ENCODE peak calls at places on chromosomes 4 and X, in seven cellular contexts. One of them, this sample, is unnamed.

GRCh38 chr4:180655886-180656285 is 1587.3 kb upstream of the TENM3 start:
- DNase-seq in activated T-helper 1 cell treated with anti-CD3 and anti-CD28 coated beads, Interleukin-2, amount 50 U/mL, for 16 hours: no peak
- DNase-seq in stimulated activated CD8-positive, alpha-beta memory T cell treated with anti-CD3 and anti-CD28 coated beads, Interleukin-15, amount 100 ng/mL, for 1 hour: no peak
- DNase-seq in BJ: no peak
- DNase-seq in progenitor cell of endocrine pancreas: no peak
- DNase-seq in LoVo: no peak
- DNase-seq in NCI-H146: no peak
- DNase-seq in this sample: no peak

GRCh38 chr4:145731026-145731425 is 51.1 kb downstream of the C4orf51 start:
- DNase-seq in LoVo: peak
- DNase-seq in NCI-H146: peak
- DNase-seq in stimulated activated CD8-positive, alpha-beta memory T cell treated with anti-CD3 and anti-CD28 coated beads, Interleukin-15, amount 100 ng/mL, for 1 hour: no peak
- DNase-seq in activated T-helper 1 cell treated with anti-CD3 and anti-CD28 coated beads, Interleukin-2, amount 50 U/mL, for 16 hours: no peak
- DNase-seq in BJ: no peak
- DNase-seq in progenitor cell of endocrine pancreas: no peak
- DNase-seq in this sample: no peak

GRCh38 chrX:137747231-137747630 is 181.3 kb downstream of the ZIC3 start:
- DNase-seq in LoVo: no peak
- DNase-seq in stimulated activated CD8-positive, alpha-beta memory T cell treated with anti-CD3 and anti-CD28 coated beads, Interleukin-15, amount 100 ng/mL, for 1 hour: no peak
- DNase-seq in progenitor cell of endocrine pancreas: no peak
- DNase-seq in activated T-helper 1 cell treated with anti-CD3 and anti-CD28 coated beads, Interleukin-2, amount 50 U/mL, for 16 hours: no peak
- DNase-seq in NCI-H146: peak
- DNase-seq in BJ: no peak
- DNase-seq in this sample: no peak

GRCh38 chr4:112287258-112287873 is 1.7 kb upstream of the TIFA start:
- DNase-seq in activated T-helper 1 cell treated with anti-CD3 and anti-CD28 coated beads, Interleukin-2, amount 50 U/mL, for 16 hours: no peak
- DNase-seq in BJ: no peak
- DNase-seq in LoVo: no peak
- DNase-seq in stimulated activated CD8-positive, alpha-beta memory T cell treated with anti-CD3 and anti-CD28 coated beads, Interleukin-15, amount 100 ng/mL, for 1 hour: no peak
- DNase-seq in progenitor cell of endocrine pancreas: no peak
- DNase-seq in NCI-H146: no peak
- DNase-seq in this sample: no peak

GRCh38 chr4:72569719-72570235 is 756 bp upstream of the ADAMTS3 start:
- DNase-seq in BJ: no peak
- DNase-seq in NCI-H146: no peak
- DNase-seq in progenitor cell of endocrine pancreas: no peak
- DNase-seq in stimulated activated CD8-positive, alpha-beta memory T cell treated with anti-CD3 and anti-CD28 coated beads, Interleukin-15, amount 100 ng/mL, for 1 hour: no peak
- DNase-seq in activated T-helper 1 cell treated with anti-CD3 and anti-CD28 coated beads, Interleukin-2, amount 50 U/mL, for 16 hours: no peak
- DNase-seq in LoVo: no peak
- DNase-seq in this sample: no peak

GRCh38 chr4:185774076-185774731 is 37.8 kb downstream of the SORBS2 start:
- DNase-seq in LoVo: no peak
- DNase-seq in BJ: no peak
- DNase-seq in stimulated activated CD8-positive, alpha-beta memory T cell treated with anti-CD3 and anti-CD28 coated beads, Interleukin-15, amount 100 ng/mL, for 1 hour: no peak
- DNase-seq in NCI-H146: no peak
- DNase-seq in progenitor cell of endocrine pancreas: no peak
- DNase-seq in activated T-helper 1 cell treated with anti-CD3 and anti-CD28 coated beads, Interleukin-2, amount 50 U/mL, for 16 hours: no peak
- DNase-seq in this sample: no peak

GRCh38 chr4:7341486-7342222 is 93.1 kb downstream of the PSAPL1 start:
- DNase-seq in NCI-H146: no peak
- DNase-seq in BJ: no peak
- DNase-seq in stimulated activated CD8-positive, alpha-beta memory T cell treated with anti-CD3 and anti-CD28 coated beads, Interleukin-15, amount 100 ng/mL, for 1 hour: no peak
- DNase-seq in LoVo: no peak
- DNase-seq in activated T-helper 1 cell treated with anti-CD3 and anti-CD28 coated beads, Interleukin-2, amount 50 U/mL, for 16 hours: no peak
- DNase-seq in progenitor cell of endocrine pancreas: no peak
- DNase-seq in this sample: no peak

GRCh38 chrX:7088968-7089615 is 58.4 kb upstream of the STS start:
- DNase-seq in stimulated activated CD8-positive, alpha-beta memory T cell treated with anti-CD3 and anti-CD28 coated beads, Interleukin-15, amount 100 ng/mL, for 1 hour: peak
- DNase-seq in activated T-helper 1 cell treated with anti-CD3 and anti-CD28 coated beads, Interleukin-2, amount 50 U/mL, for 16 hours: no peak
- DNase-seq in progenitor cell of endocrine pancreas: peak
- DNase-seq in NCI-H146: peak
- DNase-seq in BJ: no peak
- DNase-seq in LoVo: no peak
- DNase-seq in this sample: peak

GRCh38 chr4:6345096-6345830 is 75.6 kb downstream of the WFS1 start:
- DNase-seq in BJ: no peak
- DNase-seq in activated T-helper 1 cell treated with anti-CD3 and anti-CD28 coated beads, Interleukin-2, amount 50 U/mL, for 16 hours: no peak
- DNase-seq in stimulated activated CD8-positive, alpha-beta memory T cell treated with anti-CD3 and anti-CD28 coated beads, Interleukin-15, amount 100 ng/mL, for 1 hour: no peak
- DNase-seq in LoVo: no peak
- DNase-seq in progenitor cell of endocrine pancreas: no peak
- DNase-seq in NCI-H146: no peak
- DNase-seq in this sample: no peak

GRCh38 chr4:26081795-26082498 is 167.9 kb downstream of the SMIM20 start:
- DNase-seq in BJ: no peak
- DNase-seq in activated T-helper 1 cell treated with anti-CD3 and anti-CD28 coated beads, Interleukin-2, amount 50 U/mL, for 16 hours: no peak
- DNase-seq in NCI-H146: peak
- DNase-seq in stimulated activated CD8-positive, alpha-beta memory T cell treated with anti-CD3 and anti-CD28 coated beads, Interleukin-15, amount 100 ng/mL, for 1 hour: no peak
- DNase-seq in progenitor cell of endocrine pancreas: no peak
- DNase-seq in LoVo: peak
- DNase-seq in this sample: peak

GRCh38 chrX:150227321-150227860 is 135.7 kb upstream of the MAMLD1 start:
- DNase-seq in BJ: no peak
- DNase-seq in NCI-H146: no peak
- DNase-seq in activated T-helper 1 cell treated with anti-CD3 and anti-CD28 coated beads, Interleukin-2, amount 50 U/mL, for 16 hours: no peak
- DNase-seq in progenitor cell of endocrine pancreas: no peak
- DNase-seq in LoVo: no peak
- DNase-seq in stimulated activated CD8-positive, alpha-beta memory T cell treated with anti-CD3 and anti-CD28 coated beads, Interleukin-15, amount 100 ng/mL, for 1 hour: no peak
- DNase-seq in this sample: no peak

GRCh38 chr4:91447168-91447567 is 856.6 kb upstream of the GRID2 start:
- DNase-seq in NCI-H146: no peak
- DNase-seq in activated T-helper 1 cell treated with anti-CD3 and anti-CD28 coated beads, Interleukin-2, amount 50 U/mL, for 16 hours: no peak
- DNase-seq in BJ: no peak
- DNase-seq in LoVo: no peak
- DNase-seq in progenitor cell of endocrine pancreas: no peak
- DNase-seq in stimulated activated CD8-positive, alpha-beta memory T cell treated with anti-CD3 and anti-CD28 coated beads, Interleukin-15, amount 100 ng/mL, for 1 hour: no peak
- DNase-seq in this sample: no peak

GRCh38 chr4:38560763-38561558 is 103.0 kb upstream of the KLF3 start:
- DNase-seq in stimulated activated CD8-positive, alpha-beta memory T cell treated with anti-CD3 and anti-CD28 coated beads, Interleukin-15, amount 100 ng/mL, for 1 hour: no peak
- DNase-seq in LoVo: no peak
- DNase-seq in activated T-helper 1 cell treated with anti-CD3 and anti-CD28 coated beads, Interleukin-2, amount 50 U/mL, for 16 hours: no peak
- DNase-seq in progenitor cell of endocrine pancreas: no peak
- DNase-seq in BJ: no peak
- DNase-seq in NCI-H146: no peak
- DNase-seq in this sample: no peak

GRCh38 chr4:7429601-7430078 is 5.1 kb downstream of the PSAPL1 start:
- DNase-seq in stimulated activated CD8-positive, alpha-beta memory T cell treated with anti-CD3 and anti-CD28 coated beads, Interleukin-15, amount 100 ng/mL, for 1 hour: no peak
- DNase-seq in NCI-H146: no peak
- DNase-seq in progenitor cell of endocrine pancreas: no peak
- DNase-seq in activated T-helper 1 cell treated with anti-CD3 and anti-CD28 coated beads, Interleukin-2, amount 50 U/mL, for 16 hours: no peak
- DNase-seq in LoVo: no peak
- DNase-seq in BJ: no peak
- DNase-seq in this sample: no peak

GRCh38 chr4:2408401-2408958 is 10.0 kb downstream of the ZFYVE28 start:
- DNase-seq in NCI-H146: no peak
- DNase-seq in progenitor cell of endocrine pancreas: no peak
- DNase-seq in BJ: no peak
- DNase-seq in LoVo: no peak
- DNase-seq in activated T-helper 1 cell treated with anti-CD3 and anti-CD28 coated beads, Interleukin-2, amount 50 U/mL, for 16 hours: no peak
- DNase-seq in stimulated activated CD8-positive, alpha-beta memory T cell treated with anti-CD3 and anti-CD28 coated beads, Interleukin-15, amount 100 ng/mL, for 1 hour: no peak
- DNase-seq in this sample: no peak

GRCh38 chrX:146863566-146863965 is 49.0 kb upstream of the CXorf51A start:
- DNase-seq in BJ: no peak
- DNase-seq in NCI-H146: no peak
- DNase-seq in LoVo: no peak
- DNase-seq in activated T-helper 1 cell treated with anti-CD3 and anti-CD28 coated beads, Interleukin-2, amount 50 U/mL, for 16 hours: no peak
- DNase-seq in progenitor cell of endocrine pancreas: no peak
- DNase-seq in stimulated activated CD8-positive, alpha-beta memory T cell treated with anti-CD3 and anti-CD28 coated beads, Interleukin-15, amount 100 ng/mL, for 1 hour: no peak
- DNase-seq in this sample: no peak

GRCh38 chr4:123055943-123056342 is 133.5 kb upstream of the NUDT6 start:
- DNase-seq in NCI-H146: no peak
- DNase-seq in LoVo: no peak
- DNase-seq in activated T-helper 1 cell treated with anti-CD3 and anti-CD28 coated beads, Interleukin-2, amount 50 U/mL, for 16 hours: no peak
- DNase-seq in stimulated activated CD8-positive, alpha-beta memory T cell treated with anti-CD3 and anti-CD28 coated beads, Interleukin-15, amount 100 ng/mL, for 1 hour: no peak
- DNase-seq in progenitor cell of endocrine pancreas: no peak
- DNase-seq in BJ: no peak
- DNase-seq in this sample: no peak

GRCh38 chr4:69032847-69033638 is 63.2 kb upstream of the UGT2B7 start:
- DNase-seq in stimulated activated CD8-positive, alpha-beta memory T cell treated with anti-CD3 and anti-CD28 coated beads, Interleukin-15, amount 100 ng/mL, for 1 hour: no peak
- DNase-seq in LoVo: no peak
- DNase-seq in BJ: no peak
- DNase-seq in activated T-helper 1 cell treated with anti-CD3 and anti-CD28 coated beads, Interleukin-2, amount 50 U/mL, for 16 hours: no peak
- DNase-seq in progenitor cell of endocrine pancreas: no peak
- DNase-seq in NCI-H146: no peak
- DNase-seq in this sample: no peak

GRCh38 chrX:153981771-153982533 is 9.4 kb downstream of the TMEM187 start:
- DNase-seq in stimulated activated CD8-positive, alpha-beta memory T cell treated with anti-CD3 and anti-CD28 coated beads, Interleukin-15, amount 100 ng/mL, for 1 hour: no peak
- DNase-seq in activated T-helper 1 cell treated with anti-CD3 and anti-CD28 coated beads, Interleukin-2, amount 50 U/mL, for 16 hours: no peak
- DNase-seq in LoVo: no peak
- DNase-seq in progenitor cell of endocrine pancreas: no peak
- DNase-seq in NCI-H146: no peak
- DNase-seq in BJ: no peak
- DNase-seq in this sample: no peak

GRCh38 chr4:122744229-122744628 is 11.7 kb downstream of the BBS12 start:
- DNase-seq in LoVo: peak
- DNase-seq in activated T-helper 1 cell treated with anti-CD3 and anti-CD28 coated beads, Interleukin-2, amount 50 U/mL, for 16 hours: no peak
- DNase-seq in stimulated activated CD8-positive, alpha-beta memory T cell treated with anti-CD3 and anti-CD28 coated beads, Interleukin-15, amount 100 ng/mL, for 1 hour: no peak
- DNase-seq in BJ: peak
- DNase-seq in NCI-H146: no peak
- DNase-seq in progenitor cell of endocrine pancreas: no peak
- DNase-seq in this sample: no peak

GRCh38 chrX:151974336-151975227 is at the start of gene GABRE:
- DNase-seq in LoVo: peak
- DNase-seq in stimulated activated CD8-positive, alpha-beta memory T cell treated with anti-CD3 and anti-CD28 coated beads, Interleukin-15, amount 100 ng/mL, for 1 hour: no peak
- DNase-seq in NCI-H146: peak
- DNase-seq in activated T-helper 1 cell treated with anti-CD3 and anti-CD28 coated beads, Interleukin-2, amount 50 U/mL, for 16 hours: no peak
- DNase-seq in progenitor cell of endocrine pancreas: peak
- DNase-seq in BJ: no peak
- DNase-seq in this sample: peak

GRCh38 chr4:8069102-8069752 is 89.4 kb downstream of the ABLIM2 start:
- DNase-seq in activated T-helper 1 cell treated with anti-CD3 and anti-CD28 coated beads, Interleukin-2, amount 50 U/mL, for 16 hours: no peak
- DNase-seq in NCI-H146: no peak
- DNase-seq in progenitor cell of endocrine pancreas: no peak
- DNase-seq in BJ: no peak
- DNase-seq in LoVo: no peak
- DNase-seq in stimulated activated CD8-positive, alpha-beta memory T cell treated with anti-CD3 and anti-CD28 coated beads, Interleukin-15, amount 100 ng/mL, for 1 hour: no peak
- DNase-seq in this sample: no peak

GRCh38 chr4:32840461-32841189 is 2120.5 kb downstream of the PCDH7 start:
- DNase-seq in progenitor cell of endocrine pancreas: no peak
- DNase-seq in activated T-helper 1 cell treated with anti-CD3 and anti-CD28 coated beads, Interleukin-2, amount 50 U/mL, for 16 hours: no peak
- DNase-seq in BJ: no peak
- DNase-seq in LoVo: no peak
- DNase-seq in stimulated activated CD8-positive, alpha-beta memory T cell treated with anti-CD3 and anti-CD28 coated beads, Interleukin-15, amount 100 ng/mL, for 1 hour: no peak
- DNase-seq in NCI-H146: no peak
- DNase-seq in this sample: no peak

GRCh38 chr4:11338990-11339782 is 89.5 kb downstream of the HS3ST1 start:
- DNase-seq in BJ: no peak
- DNase-seq in activated T-helper 1 cell treated with anti-CD3 and anti-CD28 coated beads, Interleukin-2, amount 50 U/mL, for 16 hours: no peak
- DNase-seq in progenitor cell of endocrine pancreas: no peak
- DNase-seq in NCI-H146: peak
- DNase-seq in stimulated activated CD8-positive, alpha-beta memory T cell treated with anti-CD3 and anti-CD28 coated beads, Interleukin-15, amount 100 ng/mL, for 1 hour: no peak
- DNase-seq in LoVo: no peak
- DNase-seq in this sample: no peak

GRCh38 chr4:181364504-181364903 is 878.7 kb upstream of the TENM3 start:
- DNase-seq in progenitor cell of endocrine pancreas: no peak
- DNase-seq in stimulated activated CD8-positive, alpha-beta memory T cell treated with anti-CD3 and anti-CD28 coated beads, Interleukin-15, amount 100 ng/mL, for 1 hour: no peak
- DNase-seq in NCI-H146: no peak
- DNase-seq in BJ: no peak
- DNase-seq in activated T-helper 1 cell treated with anti-CD3 and anti-CD28 coated beads, Interleukin-2, amount 50 U/mL, for 16 hours: no peak
- DNase-seq in LoVo: no peak
- DNase-seq in this sample: no peak

GRCh38 chrX:13693341-13693871 is 4.5 kb downstream of the RAB9A start:
- DNase-seq in stimulated activated CD8-positive, alpha-beta memory T cell treated with anti-CD3 and anti-CD28 coated beads, Interleukin-15, amount 100 ng/mL, for 1 hour: no peak
- DNase-seq in NCI-H146: no peak
- DNase-seq in BJ: no peak
- DNase-seq in LoVo: no peak
- DNase-seq in activated T-helper 1 cell treated with anti-CD3 and anti-CD28 coated beads, Interleukin-2, amount 50 U/mL, for 16 hours: no peak
- DNase-seq in progenitor cell of endocrine pancreas: no peak
- DNase-seq in this sample: peak

GRCh38 chr4:25861951-25862410 is 807 bp downstream of the SEL1L3 start:
- DNase-seq in activated T-helper 1 cell treated with anti-CD3 and anti-CD28 coated beads, Interleukin-2, amount 50 U/mL, for 16 hours: no peak
- DNase-seq in NCI-H146: peak
- DNase-seq in stimulated activated CD8-positive, alpha-beta memory T cell treated with anti-CD3 and anti-CD28 coated beads, Interleukin-15, amount 100 ng/mL, for 1 hour: no peak
- DNase-seq in BJ: no peak
- DNase-seq in LoVo: no peak
- DNase-seq in progenitor cell of endocrine pancreas: no peak
- DNase-seq in this sample: no peak

GRCh38 chrX:71098951-71099506 is 3.4 kb downstream of the FOXO4 start:
- DNase-seq in progenitor cell of endocrine pancreas: no peak
- DNase-seq in stimulated activated CD8-positive, alpha-beta memory T cell treated with anti-CD3 and anti-CD28 coated beads, Interleukin-15, amount 100 ng/mL, for 1 hour: no peak
- DNase-seq in NCI-H146: no peak
- DNase-seq in LoVo: no peak
- DNase-seq in BJ: no peak
- DNase-seq in activated T-helper 1 cell treated with anti-CD3 and anti-CD28 coated beads, Interleukin-2, amount 50 U/mL, for 16 hours: no peak
- DNase-seq in this sample: no peak

This sample was measured in Calu3.